ENCODE peak calls at places on chromosomes 2 and 18, in seven cellular contexts. One of them, this sample, is unnamed.
A peak's percentile ranks its signal among the peaks of the same experiment; 100 is the strongest.

GRCh38 chr18:46325836-46326235 is 221.7 kb downstream of the HAUS1 start:
- DNase-seq in HepG2: no peak
- DNase-seq in breast epithelium: no peak
- DNase-seq in HCT116: no peak
- DNase-seq in stomach: no peak
- DNase-seq in prostate gland: no peak
- DNase-seq in spleen: no peak
- DNase-seq in this sample: no peak

GRCh38 chr2:127219716-127220090 is 396 bp downstream of the CYP27C1 start:
- DNase-seq in spleen: no peak
- DNase-seq in breast epithelium: no peak
- DNase-seq in HCT116: no peak
- DNase-seq in stomach: no peak
- DNase-seq in HepG2: no peak
- DNase-seq in prostate gland: no peak
- DNase-seq in this sample: no peak

GRCh38 chr2:66568650-66569300 is 133.8 kb downstream of the MEIS1 start:
- DNase-seq in prostate gland: no peak
- DNase-seq in breast epithelium: no peak
- DNase-seq in HCT116: no peak
- DNase-seq in HepG2: no peak
- DNase-seq in spleen: no peak
- DNase-seq in stomach: no peak
- DNase-seq in this sample: no peak

GRCh38 chr2:44956841-44957240 is 15.3 kb downstream of the SIX3 start:
- DNase-seq in breast epithelium: no peak
- DNase-seq in stomach: no peak
- DNase-seq in prostate gland: no peak
- DNase-seq in HCT116: no peak
- DNase-seq in spleen: no peak
- DNase-seq in HepG2: no peak
- DNase-seq in this sample: no peak

GRCh38 chr18:34809697-34810096 is 99.6 kb downstream of the DTNA start:
- DNase-seq in spleen: no peak
- DNase-seq in HCT116: peak; percentile 50
- DNase-seq in prostate gland: no peak
- DNase-seq in HepG2: peak; percentile 52
- DNase-seq in stomach: no peak
- DNase-seq in breast epithelium: no peak
- DNase-seq in this sample: no peak

GRCh38 chr18:36078751-36079529 is 11.6 kb upstream of the RPRD1A start:
- DNase-seq in HepG2: peak; percentile 40
- DNase-seq in stomach: no peak
- DNase-seq in prostate gland: no peak
- DNase-seq in breast epithelium: no peak
- DNase-seq in spleen: no peak
- DNase-seq in HCT116: no peak
- DNase-seq in this sample: no peak

GRCh38 chr2:192243488-192243887 is 48.8 kb upstream of the TMEFF2 start:
- DNase-seq in HCT116: no peak
- DNase-seq in stomach: no peak
- DNase-seq in prostate gland: no peak
- DNase-seq in spleen: no peak
- DNase-seq in breast epithelium: no peak
- DNase-seq in HepG2: no peak
- DNase-seq in this sample: no peak

GRCh38 chr2:80530442-80531064 is 226.0 kb upstream of the LRRTM1 start:
- DNase-seq in HCT116: no peak
- DNase-seq in stomach: no peak
- DNase-seq in spleen: no peak
- DNase-seq in prostate gland: no peak
- DNase-seq in breast epithelium: no peak
- DNase-seq in HepG2: no peak
- DNase-seq in this sample: no peak

GRCh38 chr2:230439590-230439989 is 23.6 kb downstream of the SP100 start:
- DNase-seq in prostate gland: no peak
- DNase-seq in stomach: no peak
- DNase-seq in spleen: no peak
- DNase-seq in HCT116: no peak
- DNase-seq in HepG2: no peak
- DNase-seq in breast epithelium: no peak
- DNase-seq in this sample: no peak

GRCh38 chr18:46281185-46282176 is 177.3 kb downstream of the HAUS1 start:
- DNase-seq in HCT116: peak; percentile 43
- DNase-seq in stomach: peak; percentile 63
- DNase-seq in prostate gland: peak; percentile 64
- DNase-seq in spleen: peak; percentile 86
- DNase-seq in HepG2: peak; percentile 44
- DNase-seq in breast epithelium: peak; percentile 66
- DNase-seq in this sample: no peak

GRCh38 chr2:95347681-95348608 is 50.8 kb downstream of the KCNIP3 start:
- DNase-seq in breast epithelium: no peak
- DNase-seq in HCT116: no peak
- DNase-seq in stomach: peak; percentile 23
- DNase-seq in spleen: no peak
- DNase-seq in HepG2: no peak
- DNase-seq in prostate gland: no peak
- DNase-seq in this sample: no peak

GRCh38 chr2:129758461-129759185 is 220.8 kb upstream of the RAB6C start:
- DNase-seq in stomach: no peak
- DNase-seq in HepG2: no peak
- DNase-seq in spleen: peak; percentile 74
- DNase-seq in HCT116: no peak
- DNase-seq in breast epithelium: no peak
- DNase-seq in prostate gland: no peak
- DNase-seq in this sample: peak; percentile 40

GRCh38 chr2:215851091-215851490 is 162.3 kb downstream of the MREG start:
- DNase-seq in spleen: no peak
- DNase-seq in prostate gland: no peak
- DNase-seq in breast epithelium: no peak
- DNase-seq in HCT116: no peak
- DNase-seq in HepG2: no peak
- DNase-seq in stomach: no peak
- DNase-seq in this sample: no peak

GRCh38 chr2:205685314-205686230 is 3.3 kb downstream of the NRP2 start:
- DNase-seq in stomach: peak; percentile 43
- DNase-seq in HepG2: no peak
- DNase-seq in HCT116: no peak
- DNase-seq in spleen: no peak
- DNase-seq in breast epithelium: no peak
- DNase-seq in prostate gland: no peak
- DNase-seq in this sample: no peak

GRCh38 chr18:48629730-48630324 is 91.0 kb downstream of the CTIF start:
- DNase-seq in HepG2: peak; percentile 87
- DNase-seq in stomach: no peak
- DNase-seq in HCT116: peak; percentile 76
- DNase-seq in spleen: peak; percentile 32
- DNase-seq in prostate gland: no peak
- DNase-seq in breast epithelium: peak; percentile 54
- DNase-seq in this sample: no peak
- TF ChIP-seq POLR2AphosphoS5 in HepG2: no peak
- TF ChIP-seq POLR2AphosphoS5 in stomach: no peak
- TF ChIP-seq POLR2AphosphoS5 in HCT116: peak; percentile 31
- TF ChIP-seq POLR2AphosphoS5 in spleen: no peak
- TF ChIP-seq POLR2AphosphoS5 in prostate gland: no peak
- TF ChIP-seq POLR2AphosphoS5 in breast epithelium: no peak
- TF ChIP-seq POLR2AphosphoS5 in this sample: no peak

GRCh38 chr2:237603718-237604362 is 13.3 kb upstream of the RAB17 start:
- DNase-seq in stomach: no peak
- DNase-seq in HepG2: peak; percentile 40
- DNase-seq in spleen: no peak
- DNase-seq in prostate gland: no peak
- DNase-seq in HCT116: no peak
- DNase-seq in breast epithelium: peak; percentile 36
- DNase-seq in this sample: no peak
- TF ChIP-seq POLR2A in stomach: no peak
- TF ChIP-seq POLR2A in HepG2: no peak
- TF ChIP-seq POLR2A in spleen: peak; percentile 53
- TF ChIP-seq POLR2A in prostate gland: peak; percentile 19
- TF ChIP-seq POLR2A in HCT116: no peak
- TF ChIP-seq POLR2A in breast epithelium: no peak
- TF ChIP-seq POLR2A in this sample: no peak

GRCh38 chr2:237291138-237291792 is 122.7 kb downstream of the COL6A3 start:
- DNase-seq in breast epithelium: peak; percentile 82
- DNase-seq in HCT116: peak; percentile 89
- DNase-seq in stomach: peak; percentile 88
- DNase-seq in HepG2: peak; percentile 63
- DNase-seq in prostate gland: peak; percentile 87
- DNase-seq in spleen: no peak
- DNase-seq in this sample: peak; percentile 96
- H3K4me3 ChIP-seq in breast epithelium: peak overlapping the region; percentile 21
- H3K4me3 ChIP-seq in HCT116: peak overlapping the region; percentile 44
- H3K4me3 ChIP-seq in stomach: no peak overlapping the region
- H3K4me3 ChIP-seq in HepG2: no peak overlapping the region
- H3K4me3 ChIP-seq in prostate gland: no peak overlapping the region
- H3K4me3 ChIP-seq in spleen: no peak overlapping the region
- H3K4me3 ChIP-seq in this sample: no peak overlapping the region

DNA sequence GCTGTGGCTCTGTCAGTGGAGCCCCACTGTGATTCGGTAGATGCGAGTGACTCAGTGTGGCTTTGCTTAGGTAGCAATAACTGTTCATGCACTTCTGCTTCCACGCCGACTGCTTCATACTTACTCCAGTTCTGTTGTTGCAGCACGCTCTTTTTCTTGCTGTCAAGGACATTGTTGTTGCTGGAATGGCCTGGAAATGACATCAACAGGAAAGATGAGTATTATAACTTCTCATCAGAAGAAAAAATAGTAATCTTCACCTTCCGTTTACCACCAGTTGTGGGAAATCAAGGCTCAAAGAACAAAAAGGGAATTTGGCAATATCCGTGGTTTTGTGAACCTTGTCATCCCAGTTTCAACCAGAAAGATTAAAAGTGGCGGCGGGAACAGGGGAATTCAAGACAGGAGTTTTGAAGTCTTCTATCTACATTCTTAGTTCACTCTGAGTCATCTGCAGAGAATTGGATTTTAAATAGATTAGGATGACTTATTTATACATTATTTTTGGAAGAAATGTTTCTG is 8.3 kb downstream of the TM4SF20 start:
- DNase-seq in HCT116: no peak
- DNase-seq in HepG2: peak; percentile 33
- DNase-seq in stomach: no peak
- DNase-seq in spleen: no peak
- DNase-seq in breast epithelium: no peak
- DNase-seq in prostate gland: no peak
- DNase-seq in this sample: no peak
- TF ChIP-seq POLR2AphosphoS5 in HCT116: no peak
- TF ChIP-seq POLR2AphosphoS5 in HepG2: no peak
- TF ChIP-seq POLR2AphosphoS5 in stomach: no peak
- TF ChIP-seq POLR2AphosphoS5 in spleen: peak; percentile 80
- TF ChIP-seq POLR2AphosphoS5 in breast epithelium: no peak
- TF ChIP-seq POLR2AphosphoS5 in prostate gland: no peak
- TF ChIP-seq POLR2AphosphoS5 in this sample: no peak

DNA sequence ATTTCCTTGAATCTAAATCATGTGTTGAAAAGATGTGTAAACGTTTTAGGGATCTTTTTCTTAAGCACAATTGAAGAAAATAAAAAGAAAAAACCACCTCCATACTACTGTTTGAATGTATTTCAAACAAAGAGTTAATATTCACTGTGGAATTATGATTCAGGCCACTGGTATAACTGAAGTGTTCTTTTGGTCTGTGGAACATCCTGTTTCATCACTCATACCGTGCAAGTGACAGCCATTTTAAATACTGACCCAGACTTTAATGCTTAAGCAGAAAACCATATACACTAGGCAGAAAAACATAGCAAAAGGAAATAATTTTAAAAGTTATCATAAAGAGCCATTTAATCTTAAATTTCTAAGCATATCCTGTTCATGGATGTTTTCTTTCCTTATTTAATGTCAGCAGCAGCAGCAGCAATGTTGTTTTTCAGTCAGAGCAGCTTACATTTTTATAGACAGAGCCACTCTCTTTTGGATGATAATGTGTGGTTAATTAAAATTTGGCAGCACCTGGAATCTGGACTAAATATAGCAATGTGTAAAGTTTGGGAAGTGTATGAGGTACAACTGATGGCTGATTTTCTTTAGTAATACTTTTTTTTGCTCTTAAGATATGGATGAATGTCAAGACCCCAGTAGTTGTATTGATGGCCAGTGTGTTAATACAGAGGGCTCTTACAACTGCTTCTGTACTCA is 112.7 kb upstream of the RASGRP3 start:
- DNase-seq in stomach: no peak
- DNase-seq in prostate gland: no peak
- DNase-seq in HepG2: no peak
- DNase-seq in spleen: no peak
- DNase-seq in HCT116: no peak
- DNase-seq in breast epithelium: no peak
- DNase-seq in this sample: no peak
- TF ChIP-seq POLR2A in stomach: no peak
- TF ChIP-seq POLR2A in prostate gland: no peak
- TF ChIP-seq POLR2A in HepG2: no peak
- TF ChIP-seq POLR2A in spleen: no peak
- TF ChIP-seq POLR2A in HCT116: no peak
- TF ChIP-seq POLR2A in breast epithelium: no peak
- TF ChIP-seq POLR2A in this sample: no peak

GRCh38 chr2:16608661-16609643 is 56.7 kb downstream of the CYRIA start:
- DNase-seq in prostate gland: peak; percentile 67
- DNase-seq in HepG2: peak; percentile 67
- DNase-seq in stomach: peak; percentile 84
- DNase-seq in breast epithelium: peak; percentile 68
- DNase-seq in HCT116: peak; percentile 32
- DNase-seq in spleen: peak; percentile 94
- DNase-seq in this sample: no peak
- H3K4me3 ChIP-seq in prostate gland: peak overlapping the region; percentile 29
- H3K4me3 ChIP-seq in HepG2: peak overlapping the region; percentile 70
- H3K4me3 ChIP-seq in stomach: peak overlapping the region; percentile 40
- H3K4me3 ChIP-seq in breast epithelium: peak overlapping the region; percentile 39
- H3K4me3 ChIP-seq in HCT116: peak overlapping the region; percentile 39
- H3K4me3 ChIP-seq in spleen: peak overlapping the region; percentile 44
- H3K4me3 ChIP-seq in this sample: peak overlapping the region; percentile 38

GRCh38 chr2:203685081-203685621 is 21.3 kb upstream of the CD28 start:
- DNase-seq in breast epithelium: no peak
- DNase-seq in HepG2: no peak
- DNase-seq in spleen: no peak
- DNase-seq in prostate gland: no peak
- DNase-seq in stomach: no peak
- DNase-seq in HCT116: no peak
- DNase-seq in this sample: no peak
- TF ChIP-seq POLR2AphosphoS5 in breast epithelium: no peak
- TF ChIP-seq POLR2AphosphoS5 in HepG2: no peak
- TF ChIP-seq POLR2AphosphoS5 in spleen: no peak
- TF ChIP-seq POLR2AphosphoS5 in prostate gland: no peak
- TF ChIP-seq POLR2AphosphoS5 in stomach: no peak
- TF ChIP-seq POLR2AphosphoS5 in HCT116: no peak
- TF ChIP-seq POLR2AphosphoS5 in this sample: no peak

GRCh38 chr2:171433763-171434670 is at the start of the genes DCAF17 and METTL8:
- DNase-seq in HCT116: peak; percentile 87
- DNase-seq in breast epithelium: peak; percentile 91
- DNase-seq in spleen: peak; percentile 100
- DNase-seq in HepG2: peak; percentile 97
- DNase-seq in prostate gland: peak; percentile 95
- DNase-seq in stomach: peak; percentile 96
- DNase-seq in this sample: peak; percentile 95
- TF ChIP-seq POLR2A in HCT116: peak; percentile 61
- TF ChIP-seq POLR2A in breast epithelium: no peak
- TF ChIP-seq POLR2A in spleen: no peak
- TF ChIP-seq POLR2A in HepG2: peak; percentile 81
- TF ChIP-seq POLR2A in prostate gland: no peak
- TF ChIP-seq POLR2A in stomach: no peak
- TF ChIP-seq POLR2A in this sample: peak; percentile 46

GRCh38 chr2:20663196-20664070 is 3.5 kb upstream of the GDF7 start:
- DNase-seq in prostate gland: no peak
- DNase-seq in HepG2: no peak
- DNase-seq in breast epithelium: no peak
- DNase-seq in stomach: no peak
- DNase-seq in HCT116: no peak
- DNase-seq in spleen: peak; percentile 59
- DNase-seq in this sample: no peak
- H3K4me3 ChIP-seq in prostate gland: no peak overlapping the region
- H3K4me3 ChIP-seq in HepG2: no peak overlapping the region
- H3K4me3 ChIP-seq in breast epithelium: no peak overlapping the region
- H3K4me3 ChIP-seq in stomach: no peak overlapping the region
- H3K4me3 ChIP-seq in HCT116: no peak overlapping the region
- H3K4me3 ChIP-seq in spleen: no peak overlapping the region
- H3K4me3 ChIP-seq in this sample: no peak overlapping the region

This sample was measured in vagina.